ENCODE peak calls at places on chromosomes 7 and 10, in five cellular contexts. One of them, this sample, is unnamed.

GRCh38 chr10:107490389-107490788 is 325.9 kb upstream of the SORCS1 start:
- DNase-seq in AG09309: no peak
- DNase-seq in testis: no peak
- DNase-seq in heart right ventricle: no peak
- DNase-seq in Caco-2: no peak
- DNase-seq in this sample: no peak

GRCh38 chr7:78082556-78082955 is 284.0 kb downstream of the PHTF2 start:
- DNase-seq in AG09309: no peak
- DNase-seq in Caco-2: no peak
- DNase-seq in heart right ventricle: no peak
- DNase-seq in testis: no peak
- DNase-seq in this sample: no peak

GRCh38 chr7:41877118-41877517 is 174.2 kb upstream of the INHBA start:
- DNase-seq in heart right ventricle: no peak
- DNase-seq in AG09309: no peak
- DNase-seq in Caco-2: no peak
- DNase-seq in testis: no peak
- DNase-seq in this sample: no peak

GRCh38 chr7:95323410-95324129 is 762 bp downstream of the PON1 start:
- DNase-seq in heart right ventricle: no peak
- DNase-seq in AG09309: no peak
- DNase-seq in testis: no peak
- DNase-seq in Caco-2: no peak
- DNase-seq in this sample: no peak

GRCh38 chr7:50068026-50068425 is 25.0 kb downstream of the ZPBP start:
- DNase-seq in AG09309: no peak
- DNase-seq in Caco-2: no peak
- DNase-seq in heart right ventricle: no peak
- DNase-seq in testis: no peak
- DNase-seq in this sample: no peak

GRCh38 chr10:42936580-42936979 is 140.3 kb upstream of the RET start:
- DNase-seq in Caco-2: no peak
- DNase-seq in testis: no peak
- DNase-seq in heart right ventricle: no peak
- DNase-seq in AG09309: no peak
- DNase-seq in this sample: no peak

GRCh38 chr7:117673367-117673766 is 193.5 kb downstream of the CFTR start:
- DNase-seq in AG09309: no peak
- DNase-seq in Caco-2: peak; percentile 58
- DNase-seq in testis: peak; percentile 72
- DNase-seq in heart right ventricle: no peak
- DNase-seq in this sample: peak; percentile 82

GRCh38 chr10:61970182-61971015 is 68.9 kb downstream of the ARID5B start:
- DNase-seq in testis: peak; percentile 44
- DNase-seq in AG09309: no peak
- DNase-seq in Caco-2: no peak
- DNase-seq in heart right ventricle: no peak
- DNase-seq in this sample: no peak

GRCh38 chr7:47449810-47450586 is 131.9 kb downstream of the TNS3 start:
- DNase-seq in AG09309: peak; percentile 81
- DNase-seq in testis: no peak
- DNase-seq in heart right ventricle: no peak
- DNase-seq in Caco-2: no peak
- DNase-seq in this sample: no peak

GRCh38 chr7:52479990-52480389 is 555.4 kb upstream of the POM121L12 start:
- DNase-seq in AG09309: no peak
- DNase-seq in testis: no peak
- DNase-seq in Caco-2: no peak
- DNase-seq in heart right ventricle: no peak
- DNase-seq in this sample: no peak

GRCh38 chr7:121126801-121127534 is 138.5 kb downstream of the CPED1 start:
- DNase-seq in heart right ventricle: no peak
- DNase-seq in AG09309: no peak
- DNase-seq in Caco-2: no peak
- DNase-seq in testis: no peak
- DNase-seq in this sample: no peak

GRCh38 chr10:29415876-29416275 is 127.0 kb downstream of the LYZL1 start:
- DNase-seq in testis: no peak
- DNase-seq in heart right ventricle: no peak
- DNase-seq in Caco-2: no peak
- DNase-seq in AG09309: no peak
- DNase-seq in this sample: no peak

GRCh38 chr7:153515359-153515758 is 536.8 kb upstream of the DPP6 start:
- DNase-seq in heart right ventricle: no peak
- DNase-seq in testis: no peak
- DNase-seq in AG09309: no peak
- DNase-seq in Caco-2: no peak
- DNase-seq in this sample: no peak

GRCh38 chr10:114859227-114859626 is 37.6 kb downstream of the FHIP2A start:
- DNase-seq in Caco-2: no peak
- DNase-seq in AG09309: no peak
- DNase-seq in testis: peak; percentile 50
- DNase-seq in heart right ventricle: no peak
- DNase-seq in this sample: no peak

GRCh38 chr7:117119192-117119924 is 166.1 kb downstream of the ST7 start:
- DNase-seq in AG09309: peak; percentile 32
- DNase-seq in heart right ventricle: peak; percentile 71
- DNase-seq in Caco-2: peak; percentile 70
- DNase-seq in testis: peak; percentile 91
- DNase-seq in this sample: peak; percentile 72

GRCh38 chr7:71308105-71308504 is 176.2 kb downstream of the GALNT17 start:
- DNase-seq in testis: peak; percentile 86
- DNase-seq in Caco-2: no peak
- DNase-seq in AG09309: no peak
- DNase-seq in heart right ventricle: no peak
- DNase-seq in this sample: no peak

GRCh38 chr7:158740013-158740656 is 35.5 kb upstream of the NCAPG2 start:
- DNase-seq in testis: no peak
- DNase-seq in heart right ventricle: no peak
- DNase-seq in Caco-2: no peak
- DNase-seq in AG09309: peak; percentile 49
- DNase-seq in this sample: no peak

GRCh38 chr7:93044147-93044810 is 73.5 kb downstream of the SAMD9 start:
- DNase-seq in heart right ventricle: no peak
- DNase-seq in testis: no peak
- DNase-seq in AG09309: peak; percentile 68
- DNase-seq in Caco-2: no peak
- DNase-seq in this sample: no peak

GRCh38 chr7:91067266-91067665 is 197.0 kb upstream of the FZD1 start:
- DNase-seq in Caco-2: no peak
- DNase-seq in heart right ventricle: no peak
- DNase-seq in AG09309: no peak
- DNase-seq in testis: no peak
- DNase-seq in this sample: no peak

GRCh38 chr10:80924063-80924952 is 386.6 kb downstream of the SH2D4B start:
- DNase-seq in Caco-2: peak; percentile 46
- DNase-seq in testis: peak; percentile 72
- DNase-seq in heart right ventricle: no peak
- DNase-seq in AG09309: no peak
- DNase-seq in this sample: no peak

GRCh38 chr10:15436696-15437095 is 65.6 kb upstream of the FAM171A1 start:
- DNase-seq in Caco-2: no peak
- DNase-seq in AG09309: peak; percentile 23
- DNase-seq in heart right ventricle: no peak
- DNase-seq in testis: no peak
- DNase-seq in this sample: no peak

GRCh38 chr10:15440204-15440711 is 69.2 kb upstream of the FAM171A1 start:
- DNase-seq in heart right ventricle: no peak
- DNase-seq in AG09309: no peak
- DNase-seq in testis: no peak
- DNase-seq in Caco-2: no peak
- DNase-seq in this sample: no peak

GRCh38 chr10:15444105-15445021 is 73.3 kb upstream of the FAM171A1 start:
- DNase-seq in testis: no peak
- DNase-seq in heart right ventricle: no peak
- DNase-seq in AG09309: no peak
- DNase-seq in Caco-2: no peak
- DNase-seq in this sample: no peak

GRCh38 chr10:15442056-15442455 is 71.0 kb upstream of the FAM171A1 start:
- DNase-seq in testis: no peak
- DNase-seq in heart right ventricle: no peak
- DNase-seq in AG09309: no peak
- DNase-seq in Caco-2: no peak
- DNase-seq in this sample: no peak

DNA sequence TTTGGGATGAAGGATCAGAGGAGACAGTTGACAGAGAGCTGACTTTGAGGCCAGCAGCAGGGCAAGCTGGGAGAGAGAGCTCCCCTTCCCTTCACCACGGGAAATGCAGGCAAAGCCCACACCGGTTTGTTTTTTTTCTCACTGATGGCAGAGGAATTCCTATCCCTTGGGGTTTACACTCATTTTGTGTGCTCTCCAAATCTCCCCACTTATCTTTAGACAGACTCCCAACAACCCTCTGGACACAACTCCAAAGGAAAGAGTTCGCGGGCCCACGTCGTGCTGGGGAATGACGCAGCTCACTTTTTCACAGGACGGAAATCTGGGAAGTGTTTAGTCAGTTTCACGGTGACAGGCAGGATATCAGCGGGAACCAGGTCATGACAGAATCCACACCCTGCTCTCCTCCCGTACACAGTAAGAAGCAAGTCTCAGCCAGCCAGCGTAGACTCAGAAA is 68.3 kb upstream of the FAM171A1 start:
- DNase-seq in testis: peak; percentile 51
- DNase-seq in heart right ventricle: peak; percentile 52
- DNase-seq in AG09309: no peak
- DNase-seq in Caco-2: no peak
- DNase-seq in this sample: no peak
- TF ChIP-seq CTCF in testis: no peak
- TF ChIP-seq CTCF in heart right ventricle: peak; percentile 53
- TF ChIP-seq CTCF in AG09309: peak; percentile 60
- TF ChIP-seq CTCF in Caco-2: peak; percentile 62
- TF ChIP-seq CTCF in this sample: peak; percentile 43

DNA sequence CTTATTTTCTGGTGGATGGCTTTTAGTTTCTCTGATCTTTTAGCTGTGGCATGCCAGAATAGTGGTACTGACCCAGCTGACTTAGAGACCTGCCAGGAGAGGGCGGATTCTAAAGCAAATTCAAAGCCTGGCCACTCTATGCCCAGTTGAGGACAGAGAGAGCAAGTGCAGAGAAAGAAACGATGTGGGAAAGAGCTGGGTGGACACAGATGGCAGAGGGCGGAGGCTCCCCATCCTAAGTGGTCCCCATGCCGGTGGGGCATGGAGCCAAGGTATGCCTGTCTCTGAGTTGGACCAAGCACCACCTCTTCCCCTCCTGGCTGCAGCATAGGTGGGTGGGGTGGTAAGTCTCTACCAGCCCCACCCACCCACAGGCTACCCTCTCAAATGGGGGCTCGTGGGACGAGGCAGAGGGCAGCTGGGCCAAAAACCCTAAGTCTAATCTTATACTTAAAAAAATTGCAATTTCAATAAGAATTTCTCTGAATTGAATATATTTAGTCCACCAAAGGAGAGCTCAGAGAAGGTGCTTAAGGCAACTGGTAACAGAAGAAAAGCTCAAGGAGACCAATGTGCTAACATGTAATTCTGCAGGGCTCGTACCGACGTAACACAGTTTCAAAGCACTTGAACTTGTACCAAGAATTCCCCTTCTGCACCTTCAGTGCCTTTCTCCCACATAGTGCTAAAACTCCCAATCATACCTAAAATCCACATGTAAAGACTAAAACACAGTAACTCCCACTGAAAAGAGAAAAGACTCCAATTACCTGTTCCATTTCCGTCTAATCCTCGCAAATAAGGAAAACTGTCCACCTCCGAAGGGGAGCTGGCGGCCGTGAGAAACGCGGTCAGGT is 85.7 kb upstream of the NMT2 start:
- DNase-seq in Caco-2: no peak
- DNase-seq in testis: no peak
- DNase-seq in AG09309: no peak
- DNase-seq in heart right ventricle: no peak
- DNase-seq in this sample: no peak
- H3K4me3 ChIP-seq in Caco-2: no peak overlapping the region
- H3K4me3 ChIP-seq in testis: no peak overlapping the region
- H3K4me3 ChIP-seq in AG09309: no peak overlapping the region
- H3K4me3 ChIP-seq in heart right ventricle: peak overlapping the region; percentile 45
- H3K4me3 ChIP-seq in this sample: peak overlapping the region; percentile 23

GRCh38 chr7:144517762-144518161 is 114.3 kb upstream of the NOBOX start:
- DNase-seq in testis: no peak
- DNase-seq in AG09309: no peak
- DNase-seq in heart right ventricle: no peak
- DNase-seq in Caco-2: no peak
- DNase-seq in this sample: no peak

GRCh38 chr7:144508702-144509101 is 105.2 kb upstream of the NOBOX start:
- DNase-seq in Caco-2: no peak
- DNase-seq in testis: no peak
- DNase-seq in AG09309: no peak
- DNase-seq in heart right ventricle: no peak
- DNase-seq in this sample: no peak

GRCh38 chr7:144515430-144515829 is 111.9 kb upstream of the NOBOX start:
- DNase-seq in Caco-2: no peak
- DNase-seq in heart right ventricle: no peak
- DNase-seq in AG09309: no peak
- DNase-seq in testis: no peak
- DNase-seq in this sample: no peak

GRCh38 chr7:144516729-144517128 is 113.2 kb upstream of the NOBOX start:
- DNase-seq in heart right ventricle: no peak
- DNase-seq in AG09309: no peak
- DNase-seq in testis: no peak
- DNase-seq in Caco-2: no peak
- DNase-seq in this sample: no peak

DNA sequence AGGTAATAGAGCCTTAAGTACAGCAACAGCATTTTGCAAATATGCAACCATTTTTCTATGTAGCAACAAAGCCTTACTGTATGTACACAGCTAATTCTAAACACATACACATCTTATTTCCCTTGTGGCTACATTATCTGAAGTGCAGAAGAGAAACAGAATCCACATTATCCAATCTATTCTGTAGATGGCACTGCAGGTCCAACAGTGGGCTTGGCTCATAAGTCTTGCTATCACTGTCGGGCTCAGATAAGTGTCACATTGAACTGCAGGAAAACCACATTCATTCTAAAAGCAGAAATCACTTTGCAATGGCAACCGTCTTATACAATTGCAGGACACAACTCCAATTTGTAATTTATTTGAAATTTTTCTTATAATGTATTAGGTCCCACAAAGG is 109.8 kb upstream of the NOBOX start:
- DNase-seq in AG09309: no peak
- DNase-seq in testis: no peak
- DNase-seq in heart right ventricle: no peak
- DNase-seq in Caco-2: no peak
- DNase-seq in this sample: no peak
- TF ChIP-seq CTCF in AG09309: no peak
- TF ChIP-seq CTCF in testis: no peak
- TF ChIP-seq CTCF in heart right ventricle: peak; percentile 65
- TF ChIP-seq CTCF in Caco-2: peak; percentile 61
- TF ChIP-seq CTCF in this sample: peak; percentile 33

GRCh38 chr7:151960449-151960848 is 4.2 kb downstream of the GALNTL5 start:
- DNase-seq in Caco-2: no peak
- DNase-seq in AG09309: no peak
- DNase-seq in heart right ventricle: no peak
- DNase-seq in testis: no peak
- DNase-seq in this sample: no peak

GRCh38 chr7:151951672-151952338 is 4.4 kb upstream of the GALNTL5 start:
- DNase-seq in AG09309: no peak
- DNase-seq in Caco-2: no peak
- DNase-seq in heart right ventricle: no peak
- DNase-seq in testis: no peak
- DNase-seq in this sample: no peak

GRCh38 chr7:151958036-151959010 is 2.1 kb downstream of the GALNTL5 start:
- DNase-seq in Caco-2: no peak
- DNase-seq in AG09309: no peak
- DNase-seq in testis: no peak
- DNase-seq in heart right ventricle: no peak
- DNase-seq in this sample: no peak

GRCh38 chr7:151954866-151955820 is 1.1 kb upstream of the GALNTL5 start:
- DNase-seq in heart right ventricle: peak; percentile 52
- DNase-seq in AG09309: no peak
- DNase-seq in testis: peak; percentile 48
- DNase-seq in Caco-2: no peak
- DNase-seq in this sample: no peak
- H3K4me3 ChIP-seq in heart right ventricle: peak overlapping the region; percentile 28
- H3K4me3 ChIP-seq in AG09309: no peak overlapping the region
- H3K4me3 ChIP-seq in testis: peak overlapping the region; percentile 12
- H3K4me3 ChIP-seq in Caco-2: no peak overlapping the region
- H3K4me3 ChIP-seq in this sample: peak overlapping the region; percentile 19

This sample was measured in upper lobe of right lung.